ENCODE peak calls at places on chromosomes 13 and 19, in seven cellular contexts. T is B cell, E is AG09309, U is dorsolateral prefrontal cortex, P is fibroblast of villous mesenchyme, M is IMR-90, R is body of pancreas. A is an unnamed sample.

GRCh38 chr19:956747-957451 is 27.2 kb upstream of the WDR18 start:
- DNase-seq in E (no peak), P (peak), R (peak), T (no peak), M (peak), U (no peak), A (no peak)

GRCh38 chr19:42037649-42038048 is 32.4 kb downstream of the GRIK5 start:
- DNase-seq in T (no peak), E (no peak), R (no peak), U (no peak), P (no peak), M (no peak), A (no peak)

GRCh38 chr19:45638930-45639729 is at the start of gene EML2:
- DNase-seq in R (peak), U (no peak), E (no peak), P (peak), T (peak), M (no peak), A (no peak)

GRCh38 chr19:46021531-46022041 is 1.3 kb downstream of the PGLYRP1 start:
- DNase-seq in E (no peak), R (no peak), T (no peak), M (no peak), U (no peak), P (no peak), A (no peak)

GRCh38 chr13:30910676-30911075 is 4.6 kb downstream of the MEDAG start:
- DNase-seq in T (no peak), M (no peak), P (no peak), E (no peak), R (no peak), U (no peak), A (no peak)

GRCh38 chr19:35300340-35300649 is 8.3 kb downstream of the MAG start:
- DNase-seq in P (no peak), U (no peak), R (no peak), E (no peak), T (no peak), M (no peak), A (no peak)

GRCh38 chr19:35851213-35852028 is 883 bp downstream of the NPHS1 start:
- DNase-seq in R (peak), E (no peak), M (no peak), P (no peak), T (no peak), U (no peak), A (no peak)

GRCh38 chr19:45323671-45324081 is 1.0 kb upstream of the CKM start:
- DNase-seq in U (no peak), M (no peak), T (no peak), P (no peak), E (no peak), R (no peak), A (no peak)

GRCh38 chr13:28031220-28031903 is 42.9 kb upstream of the URAD start:
- DNase-seq in U (peak), R (peak), T (peak), E (no peak), M (no peak), P (no peak), A (no peak)

GRCh38 chr19:41479757-41480191 is 36.8 kb downstream of the ERICH4 start:
- DNase-seq in R (peak), P (no peak), M (no peak), U (no peak), T (no peak), E (no peak), A (no peak)

GRCh38 chr19:42412223-42412622 is 15.0 kb downstream of the LIPE start:
- DNase-seq in R (no peak), T (no peak), U (peak), P (no peak), E (no peak), M (no peak), A (no peak)

GRCh38 chr19:49809155-49809986 is 3.7 kb downstream of the FUZ start:
- DNase-seq in U (peak), E (no peak), P (no peak), R (peak), T (peak), M (no peak), A (no peak)
- TF ChIP-seq CTCF in U (no peak), E (no peak), P (no peak), R (peak), T (no peak), M (no peak), A (no peak)

DNA sequence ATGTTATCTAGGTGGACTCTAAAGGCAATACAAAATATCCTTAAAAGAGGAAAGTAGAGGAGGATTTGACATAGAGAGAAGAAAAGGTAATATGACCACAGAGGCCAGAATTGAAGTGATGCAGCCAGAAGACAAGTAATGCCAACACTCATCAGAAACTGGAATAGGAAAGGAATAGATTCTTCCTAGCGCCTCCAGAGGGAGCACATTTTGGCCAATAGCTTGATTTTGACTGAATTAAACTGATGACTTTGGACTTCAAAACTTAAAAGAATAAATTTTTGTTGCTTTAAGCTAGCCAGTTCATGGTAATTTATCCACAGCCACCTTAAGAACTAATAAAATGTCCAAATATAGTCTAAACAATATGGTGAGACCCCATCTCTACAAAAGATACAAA is 1921.9 kb downstream of the OLFM4 start:
- DNase-seq in R (no peak), E (no peak), M (no peak), U (no peak), T (no peak), P (no peak), A (no peak)
- TF ChIP-seq CTCF in R (no peak), E (no peak), M (no peak), U (no peak), T (no peak), P (no peak), A (no peak)

GRCh38 chr13:111005808-111006494 is 91.1 kb upstream of the ANKRD10 start:
- DNase-seq in P (peak), U (no peak), M (peak), R (peak), T (no peak), E (no peak), A (no peak)

GRCh38 chr13:111006508-111007031 is 91.7 kb upstream of the ANKRD10 start:
- DNase-seq in U (no peak), E (peak), R (peak), M (peak), P (peak), T (no peak), A (no peak)

GRCh38 chr13:111008351-111008750 is 93.5 kb upstream of the ANKRD10 start:
- DNase-seq in E (no peak), P (no peak), T (no peak), R (no peak), M (no peak), U (no peak), A (no peak)

GRCh38 chr13:111005364-111005763 is 90.5 kb upstream of the ANKRD10 start:
- DNase-seq in T (no peak), P (peak), M (peak), E (peak), R (no peak), U (no peak), A (no peak)

DNA sequence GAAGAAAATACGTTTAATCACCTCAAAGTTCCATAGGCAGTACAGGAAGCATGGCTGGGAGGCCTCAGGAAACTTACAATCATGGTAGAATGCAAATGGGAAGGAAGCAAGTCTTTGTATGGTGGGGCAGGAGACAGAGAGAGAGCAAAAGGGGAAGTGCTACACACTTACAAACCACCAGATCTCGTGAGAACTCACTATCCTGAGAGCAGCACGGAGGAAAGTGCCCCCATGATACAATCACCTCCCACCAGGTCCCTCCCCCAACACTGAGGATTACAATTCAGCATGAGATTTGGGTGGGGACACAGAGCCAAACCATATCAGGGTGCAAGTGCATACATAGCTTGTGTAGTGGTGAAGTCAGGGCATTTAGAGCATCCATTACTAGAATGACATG is 92.3 kb upstream of the ANKRD10 start:
- DNase-seq in E (no peak), P (no peak), T (no peak), U (no peak), M (no peak), R (no peak), A (no peak)
- TF ChIP-seq CTCF in E (no peak), P (no peak), T (no peak), U (no peak), M (no peak), R (no peak), A (no peak)

DNA sequence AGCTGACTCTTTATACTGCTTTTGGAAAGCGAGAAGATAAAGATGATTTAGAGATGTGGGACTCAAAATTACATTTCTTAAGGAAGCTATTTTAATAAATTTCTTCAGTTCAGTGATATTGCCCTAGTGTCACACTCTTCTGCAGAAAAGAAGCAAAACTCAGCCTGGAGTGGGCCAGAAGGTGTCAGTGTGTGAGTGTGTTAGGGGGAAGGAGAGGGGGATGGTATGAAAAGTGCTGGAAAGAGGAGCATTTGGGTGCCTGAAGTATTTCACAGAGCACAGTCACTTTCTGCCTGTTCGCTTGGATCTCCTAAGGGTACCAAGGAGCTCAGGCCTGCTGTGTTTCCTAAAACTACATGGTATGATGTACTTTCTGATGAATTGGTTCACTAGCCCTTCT is 84.5 kb upstream of the FRY start:
- DNase-seq in T (no peak), R (peak), U (no peak), P (peak), M (no peak), E (no peak), A (no peak)
- TF ChIP-seq CTCF in T (no peak), R (peak), U (no peak), P (peak), M (no peak), E (peak), A (no peak)

GRCh38 chr13:93183302-93183701 is 43.3 kb upstream of the GPC6 start:
- DNase-seq in P (no peak), M (no peak), U (no peak), E (no peak), R (no peak), T (no peak), A (no peak)
- TF ChIP-seq CTCF in P (no peak), M (no peak), U (no peak), E (no peak), R (no peak), T (no peak), A (no peak)

A was measured in AG04450.